ENCODE peak calls at places on chromosome 22, in nine cellular contexts. U is uterus, I is A549, L is HCT116, Q is tibial nerve, P is IMR-90, T is prostate gland, Y is body of pancreas, G is ovary. V is an unnamed sample.
A peak's percentile ranks its signal among the peaks of the same experiment; 100 is the strongest.

GRCh38 chr22:42959472-42960145 is 55.3 kb downstream of the PACSIN2 start:
- DNase-seq in I (peak; percentile 79), Y (peak; percentile 87), T (peak; percentile 61), Q (peak; percentile 60), U (no peak), P (peak; percentile 88), G (no peak), L (no peak), V (peak; percentile 72)

GRCh38 chr22:41541484-41541883 is 2.8 kb downstream of the POLR3H start:
- DNase-seq in U (no peak), Q (no peak), T (no peak), G (no peak), Y (no peak), P (no peak), L (no peak), I (no peak), V (no peak)

GRCh38 chr22:17629646-17630045 is 1.1 kb upstream of the ATP6V1E1 start:
- DNase-seq in L (no peak), P (no peak), I (no peak), Y (no peak), U (no peak), G (no peak), T (no peak), Q (no peak), V (no peak)

GRCh38 chr22:29073618-29074275 is 912 bp downstream of the KREMEN1 start:
- DNase-seq in T (peak; percentile 50), Y (peak; percentile 63), Q (peak; percentile 26), U (peak; percentile 59), L (no peak), G (peak; percentile 52), I (no peak), P (no peak), V (peak; percentile 80)

GRCh38 chr22:43526951-43527350 is 115.1 kb downstream of the MPPED1 start:
- DNase-seq in G (no peak), Q (no peak), I (no peak), L (no peak), P (no peak), Y (no peak), T (no peak), U (no peak), V (no peak)

GRCh38 chr22:27245056-27245455 is 556.5 kb downstream of the MN1 start:
- DNase-seq in Y (no peak), G (no peak), P (no peak), Q (no peak), I (no peak), L (no peak), T (no peak), U (no peak), V (no peak)

GRCh38 chr22:17897411-17897810 is 123.1 kb upstream of the BID start:
- DNase-seq in G (no peak), P (no peak), U (no peak), T (no peak), Q (no peak), I (no peak), L (no peak), Y (no peak), V (no peak)

GRCh38 chr22:22111267-22111751 is 128.7 kb upstream of the TOP3B start:
- DNase-seq in P (peak; percentile 95), Y (no peak), T (no peak), I (peak; percentile 42), Q (no peak), G (no peak), L (no peak), U (no peak), V (no peak)

GRCh38 chr22:42217752-42218280 is 52.6 kb downstream of the TCF20 start:
- DNase-seq in L (no peak), I (no peak), Q (no peak), U (no peak), G (no peak), Y (no peak), P (peak; percentile 30), T (no peak), V (no peak)

GRCh38 chr22:27223317-27224177 is 566.2 kb downstream of the MIAT start:
- DNase-seq in U (peak; percentile 39), L (no peak), P (peak; percentile 89), G (no peak), T (no peak), Y (no peak), Q (no peak), I (peak; percentile 68), V (no peak)

GRCh38 chr22:27431896-27432295 is 369.7 kb downstream of the MN1 start:
- DNase-seq in P (peak; percentile 4), L (no peak), Y (no peak), U (no peak), I (peak; percentile 20), T (no peak), Q (no peak), G (no peak), V (no peak)

GRCh38 chr22:46003271-46004091 is 26.5 kb upstream of the WNT7B start:
- DNase-seq in L (no peak), U (no peak), G (no peak), T (no peak), Y (no peak), P (no peak), I (no peak), Q (no peak), V (no peak)

GRCh38 chr22:42610211-42610610 is 4.5 kb downstream of the POLDIP3 start:
- DNase-seq in L (no peak), P (no peak), U (no peak), Q (no peak), I (no peak), Y (no peak), G (peak; percentile 61), T (no peak), V (no peak)

GRCh38 chr22:46062232-46062615 is 85.3 kb upstream of the WNT7B start:
- DNase-seq in P (no peak), L (no peak), Y (no peak), T (no peak), U (no peak), Q (no peak), G (no peak), I (no peak), V (no peak)

GRCh38 chr22:25714739-25715138 is 27.2 kb upstream of the MYO18B start:
- DNase-seq in Y (no peak), U (no peak), T (no peak), L (no peak), G (no peak), Q (no peak), P (no peak), I (no peak), V (no peak)

GRCh38 chr22:36363378-36363931 is 24.3 kb downstream of the MYH9 start:
- DNase-seq in Q (no peak), U (no peak), I (no peak), L (no peak), T (no peak), P (no peak), Y (peak; percentile 67), G (no peak), V (no peak)

GRCh38 chr22:36360871-36361383 is 26.8 kb downstream of the MYH9 start:
- DNase-seq in L (no peak), I (no peak), U (no peak), Y (no peak), G (no peak), P (peak; percentile 76), Q (no peak), T (no peak), V (no peak)

GRCh38 chr22:36360011-36360410 is 27.8 kb downstream of the MYH9 start:
- DNase-seq in P (no peak), Q (no peak), U (no peak), T (no peak), I (no peak), G (no peak), L (no peak), Y (no peak), V (no peak)

GRCh38 chr22:36362819-36363377 is 24.9 kb downstream of the MYH9 start:
- DNase-seq in P (no peak), L (no peak), I (no peak), U (no peak), Y (no peak), T (no peak), Q (no peak), G (no peak), V (no peak)

GRCh38 chr22:36362077-36362476 is 25.7 kb downstream of the MYH9 start:
- DNase-seq in U (no peak), G (no peak), Y (no peak), P (no peak), Q (no peak), L (no peak), T (no peak), I (no peak), V (no peak)
- H3K4me1 ChIP-seq in U (peaks cover 23% of the 10 kb centered on the region), G (peaks cover 42% of the 10 kb centered on the region), Y (peaks cover 98% of the 10 kb centered on the region), P (peaks cover 69% of the 10 kb centered on the region), Q (peaks cover 98% of the 10 kb centered on the region), L (peaks cover 85% of the 10 kb centered on the region), T (peaks cover 63% of the 10 kb centered on the region), I (peaks cover 100% of the 10 kb centered on the region), V (peaks cover 99% of the 10 kb centered on the region)

DNA sequence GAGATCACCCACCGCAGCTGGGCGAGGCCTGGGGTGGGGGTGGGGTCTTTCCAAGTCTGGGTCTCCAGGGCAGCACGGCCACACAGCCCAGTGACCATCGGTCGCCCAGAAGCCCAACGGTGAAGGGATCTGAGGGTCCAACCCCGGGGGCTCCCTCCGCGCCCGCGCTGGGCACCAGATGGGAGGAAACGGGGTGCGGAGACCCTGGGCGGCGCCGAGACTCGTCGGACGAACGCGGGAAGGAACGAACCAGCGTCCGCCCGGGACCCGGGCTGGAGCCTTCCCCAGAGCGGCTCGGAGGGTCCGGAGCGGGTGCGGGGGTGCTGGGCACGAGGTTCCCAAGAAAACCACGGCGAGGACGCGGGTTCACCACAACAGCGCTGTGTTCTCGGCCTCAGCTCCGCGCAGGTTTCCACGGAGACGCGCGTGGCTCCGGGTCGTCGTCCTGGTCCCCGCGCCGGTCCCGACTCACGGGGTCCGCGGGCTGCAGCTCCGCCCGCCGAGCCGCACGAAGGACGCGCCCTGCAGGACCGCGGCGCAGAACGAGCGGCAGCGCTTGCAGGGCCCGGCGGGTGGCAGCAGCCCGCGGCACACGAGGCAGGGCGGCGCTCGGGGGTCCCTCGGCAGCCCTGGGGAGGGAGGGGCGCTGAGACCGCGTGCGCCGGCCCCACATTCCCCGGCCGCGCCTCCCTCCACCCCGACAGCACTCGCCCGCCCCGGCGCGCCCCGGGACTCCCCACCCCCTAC is 2.3 kb upstream of the IL17REL start:
- DNase-seq in U (no peak), I (no peak), T (no peak), Q (no peak), P (no peak), G (no peak), Y (peak; percentile 6), L (no peak), V (no peak)
- H3K4me3 ChIP-seq in U (no peak overlapping the region), I (no peak overlapping the region), T (no peak overlapping the region), Q (no peak overlapping the region), P (no peak overlapping the region), G (no peak overlapping the region), Y (no peak overlapping the region), L (no peak overlapping the region), V (peak overlapping the region; percentile 16)

GRCh38 chr22:38830845-38831108 is 13.1 kb downstream of the NPTXR start:
- DNase-seq in I (no peak), U (no peak), L (no peak), T (no peak), P (no peak), Q (no peak), G (no peak), Y (no peak), V (no peak)
- TF ChIP-seq POLR2A in I (no peak), U (no peak), L (no peak), T (no peak), P (no peak), Q (no peak), G (no peak), Y (no peak), V (no peak)

DNA sequence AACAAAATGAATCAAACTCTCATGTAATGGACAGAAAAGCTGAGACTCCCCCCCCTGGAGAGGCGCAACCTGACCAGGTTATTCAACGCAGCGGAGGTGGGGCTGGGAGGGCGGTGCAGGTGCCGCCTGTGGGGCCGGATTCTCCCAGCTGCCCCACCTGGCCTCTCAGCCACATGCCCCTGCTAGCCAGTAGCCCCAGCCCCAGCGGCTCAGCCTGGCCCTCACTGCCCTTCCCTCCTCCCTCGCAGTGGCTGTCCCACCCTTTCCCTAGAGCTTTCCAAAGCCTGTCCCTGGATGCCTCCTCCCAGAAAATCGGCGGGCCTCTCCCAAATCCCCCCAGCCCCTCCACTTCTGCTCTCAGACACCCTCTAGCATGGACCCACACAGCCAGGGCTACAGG is 31.2 kb upstream of the RASD2 start:
- DNase-seq in Q (no peak), T (no peak), L (no peak), U (no peak), P (no peak), G (no peak), I (no peak), Y (no peak), V (no peak)
- H3K4me1 ChIP-seq in Q (no peaks in the 10 kb centered on the region), T (no peaks in the 10 kb centered on the region), L (no peaks in the 10 kb centered on the region), U (no peaks in the 10 kb centered on the region), P (peaks cover 17% of the 10 kb centered on the region), G (no peaks in the 10 kb centered on the region), I (no peaks in the 10 kb centered on the region), Y (no peaks in the 10 kb centered on the region), V (no peaks in the 10 kb centered on the region)

V was measured in heart left ventricle.